ENCODE peak calls at places on chromosome 21, in nine cellular contexts. One of them, this sample, is unnamed.

GRCh38 chr21:45408271-45408791 is 3.4 kb downstream of the COL18A1 start:
- DNase-seq in left colon: no peak
- DNase-seq in midbrain: no peak
- DNase-seq in EL: no peak
- DNase-seq in activated CD4-positive, CD25-positive, alpha-beta regulatory T cell treated with anti-CD3 and anti-CD28 coated beads, Interleukin-2, amount 50 U/mL, for 72 hours: no peak
- DNase-seq in esophagus squamous epithelium: no peak
- DNase-seq in endothelial cell: no peak
- DNase-seq in GM12892: no peak
- DNase-seq in stimulated activated CD4-positive, alpha-beta T cell treated with anti-CD3 and anti-CD28 coated beads, Interleukin-4, amount 100 ng/mL, for 1 hour: no peak
- DNase-seq in this sample: no peak

GRCh38 chr21:34881894-34882371 is 167.2 kb downstream of the RUNX1 start:
- DNase-seq in left colon: no peak
- DNase-seq in midbrain: no peak
- DNase-seq in EL: peak
- DNase-seq in activated CD4-positive, CD25-positive, alpha-beta regulatory T cell treated with anti-CD3 and anti-CD28 coated beads, Interleukin-2, amount 50 U/mL, for 72 hours: no peak
- DNase-seq in esophagus squamous epithelium: no peak
- DNase-seq in endothelial cell: no peak
- DNase-seq in GM12892: no peak
- DNase-seq in stimulated activated CD4-positive, alpha-beta T cell treated with anti-CD3 and anti-CD28 coated beads, Interleukin-4, amount 100 ng/mL, for 1 hour: no peak
- DNase-seq in this sample: no peak

GRCh38 chr21:27035791-27036190 is 68.9 kb upstream of the ADAMTS5 start:
- DNase-seq in left colon: no peak
- DNase-seq in midbrain: no peak
- DNase-seq in EL: no peak
- DNase-seq in activated CD4-positive, CD25-positive, alpha-beta regulatory T cell treated with anti-CD3 and anti-CD28 coated beads, Interleukin-2, amount 50 U/mL, for 72 hours: no peak
- DNase-seq in esophagus squamous epithelium: no peak
- DNase-seq in endothelial cell: no peak
- DNase-seq in GM12892: no peak
- DNase-seq in stimulated activated CD4-positive, alpha-beta T cell treated with anti-CD3 and anti-CD28 coated beads, Interleukin-4, amount 100 ng/mL, for 1 hour: no peak
- DNase-seq in this sample: no peak

GRCh38 chr21:21163904-21164303 is 165.7 kb downstream of the NCAM2 start:
- DNase-seq in left colon: peak
- DNase-seq in midbrain: peak
- DNase-seq in EL: peak
- DNase-seq in activated CD4-positive, CD25-positive, alpha-beta regulatory T cell treated with anti-CD3 and anti-CD28 coated beads, Interleukin-2, amount 50 U/mL, for 72 hours: no peak
- DNase-seq in esophagus squamous epithelium: no peak
- DNase-seq in endothelial cell: peak
- DNase-seq in GM12892: no peak
- DNase-seq in stimulated activated CD4-positive, alpha-beta T cell treated with anti-CD3 and anti-CD28 coated beads, Interleukin-4, amount 100 ng/mL, for 1 hour: peak
- DNase-seq in this sample: no peak

GRCh38 chr21:33578959-33579542 is 9.4 kb downstream of the DONSON start:
- DNase-seq in left colon: no peak
- DNase-seq in midbrain: no peak
- DNase-seq in EL: peak
- DNase-seq in activated CD4-positive, CD25-positive, alpha-beta regulatory T cell treated with anti-CD3 and anti-CD28 coated beads, Interleukin-2, amount 50 U/mL, for 72 hours: no peak
- DNase-seq in esophagus squamous epithelium: no peak
- DNase-seq in endothelial cell: no peak
- DNase-seq in GM12892: no peak
- DNase-seq in stimulated activated CD4-positive, alpha-beta T cell treated with anti-CD3 and anti-CD28 coated beads, Interleukin-4, amount 100 ng/mL, for 1 hour: no peak
- DNase-seq in this sample: no peak

GRCh38 chr21:16195896-16196443 is 466.2 kb downstream of the USP25 start:
- DNase-seq in left colon: no peak
- DNase-seq in midbrain: no peak
- DNase-seq in EL: peak
- DNase-seq in activated CD4-positive, CD25-positive, alpha-beta regulatory T cell treated with anti-CD3 and anti-CD28 coated beads, Interleukin-2, amount 50 U/mL, for 72 hours: no peak
- DNase-seq in esophagus squamous epithelium: no peak
- DNase-seq in endothelial cell: no peak
- DNase-seq in GM12892: no peak
- DNase-seq in stimulated activated CD4-positive, alpha-beta T cell treated with anti-CD3 and anti-CD28 coated beads, Interleukin-4, amount 100 ng/mL, for 1 hour: no peak
- DNase-seq in this sample: no peak

GRCh38 chr21:29501451-29501850 is 202.7 kb downstream of the BACH1 start:
- DNase-seq in left colon: no peak
- DNase-seq in midbrain: no peak
- DNase-seq in EL: peak
- DNase-seq in activated CD4-positive, CD25-positive, alpha-beta regulatory T cell treated with anti-CD3 and anti-CD28 coated beads, Interleukin-2, amount 50 U/mL, for 72 hours: no peak
- DNase-seq in esophagus squamous epithelium: no peak
- DNase-seq in endothelial cell: no peak
- DNase-seq in GM12892: no peak
- DNase-seq in stimulated activated CD4-positive, alpha-beta T cell treated with anti-CD3 and anti-CD28 coated beads, Interleukin-4, amount 100 ng/mL, for 1 hour: no peak
- DNase-seq in this sample: no peak

GRCh38 chr21:45125347-45125746 is 51.0 kb downstream of the ADARB1 start:
- DNase-seq in left colon: no peak
- DNase-seq in midbrain: no peak
- DNase-seq in EL: no peak
- DNase-seq in activated CD4-positive, CD25-positive, alpha-beta regulatory T cell treated with anti-CD3 and anti-CD28 coated beads, Interleukin-2, amount 50 U/mL, for 72 hours: no peak
- DNase-seq in esophagus squamous epithelium: no peak
- DNase-seq in endothelial cell: no peak
- DNase-seq in GM12892: no peak
- DNase-seq in stimulated activated CD4-positive, alpha-beta T cell treated with anti-CD3 and anti-CD28 coated beads, Interleukin-4, amount 100 ng/mL, for 1 hour: no peak
- DNase-seq in this sample: no peak

GRCh38 chr21:36684957-36685714 is 13.8 kb upstream of the SIM2 start:
- DNase-seq in left colon: no peak
- DNase-seq in midbrain: no peak
- DNase-seq in EL: no peak
- DNase-seq in activated CD4-positive, CD25-positive, alpha-beta regulatory T cell treated with anti-CD3 and anti-CD28 coated beads, Interleukin-2, amount 50 U/mL, for 72 hours: no peak
- DNase-seq in esophagus squamous epithelium: no peak
- DNase-seq in endothelial cell: no peak
- DNase-seq in GM12892: no peak
- DNase-seq in stimulated activated CD4-positive, alpha-beta T cell treated with anti-CD3 and anti-CD28 coated beads, Interleukin-4, amount 100 ng/mL, for 1 hour: no peak
- DNase-seq in this sample: no peak

GRCh38 chr21:31731112-31731801 is 661 bp downstream of the SCAF4 start:
- DNase-seq in left colon: peak
- DNase-seq in midbrain: peak
- DNase-seq in EL: peak
- DNase-seq in activated CD4-positive, CD25-positive, alpha-beta regulatory T cell treated with anti-CD3 and anti-CD28 coated beads, Interleukin-2, amount 50 U/mL, for 72 hours: peak
- DNase-seq in esophagus squamous epithelium: no peak
- DNase-seq in endothelial cell: peak
- DNase-seq in GM12892: peak
- DNase-seq in stimulated activated CD4-positive, alpha-beta T cell treated with anti-CD3 and anti-CD28 coated beads, Interleukin-4, amount 100 ng/mL, for 1 hour: peak
- DNase-seq in this sample: no peak

GRCh38 chr21:44702973-44703730 is 6.2 kb downstream of the KRTAP10-12 start:
- DNase-seq in left colon: no peak
- DNase-seq in midbrain: no peak
- DNase-seq in EL: no peak
- DNase-seq in activated CD4-positive, CD25-positive, alpha-beta regulatory T cell treated with anti-CD3 and anti-CD28 coated beads, Interleukin-2, amount 50 U/mL, for 72 hours: peak
- DNase-seq in esophagus squamous epithelium: no peak
- DNase-seq in endothelial cell: no peak
- DNase-seq in GM12892: no peak
- DNase-seq in stimulated activated CD4-positive, alpha-beta T cell treated with anti-CD3 and anti-CD28 coated beads, Interleukin-4, amount 100 ng/mL, for 1 hour: no peak
- DNase-seq in this sample: no peak

GRCh38 chr21:28758042-28758882 is 234.4 kb downstream of the LTN1 start:
- DNase-seq in left colon: no peak
- DNase-seq in midbrain: no peak
- DNase-seq in EL: no peak
- DNase-seq in activated CD4-positive, CD25-positive, alpha-beta regulatory T cell treated with anti-CD3 and anti-CD28 coated beads, Interleukin-2, amount 50 U/mL, for 72 hours: no peak
- DNase-seq in esophagus squamous epithelium: no peak
- DNase-seq in endothelial cell: no peak
- DNase-seq in GM12892: no peak
- DNase-seq in stimulated activated CD4-positive, alpha-beta T cell treated with anti-CD3 and anti-CD28 coated beads, Interleukin-4, amount 100 ng/mL, for 1 hour: no peak
- DNase-seq in this sample: no peak

GRCh38 chr21:33844104-33844889 is 71.3 kb downstream of the ATP5PO start:
- DNase-seq in left colon: no peak
- DNase-seq in midbrain: no peak
- DNase-seq in EL: peak
- DNase-seq in activated CD4-positive, CD25-positive, alpha-beta regulatory T cell treated with anti-CD3 and anti-CD28 coated beads, Interleukin-2, amount 50 U/mL, for 72 hours: no peak
- DNase-seq in esophagus squamous epithelium: no peak
- DNase-seq in endothelial cell: no peak
- DNase-seq in GM12892: no peak
- DNase-seq in stimulated activated CD4-positive, alpha-beta T cell treated with anti-CD3 and anti-CD28 coated beads, Interleukin-4, amount 100 ng/mL, for 1 hour: no peak
- DNase-seq in this sample: no peak

GRCh38 chr21:21200103-21200938 is 202.1 kb downstream of the NCAM2 start:
- DNase-seq in left colon: peak
- DNase-seq in midbrain: no peak
- DNase-seq in EL: peak
- DNase-seq in activated CD4-positive, CD25-positive, alpha-beta regulatory T cell treated with anti-CD3 and anti-CD28 coated beads, Interleukin-2, amount 50 U/mL, for 72 hours: no peak
- DNase-seq in esophagus squamous epithelium: no peak
- DNase-seq in endothelial cell: no peak
- DNase-seq in GM12892: no peak
- DNase-seq in stimulated activated CD4-positive, alpha-beta T cell treated with anti-CD3 and anti-CD28 coated beads, Interleukin-4, amount 100 ng/mL, for 1 hour: no peak
- DNase-seq in this sample: peak

GRCh38 chr21:15301736-15302135 is 236.9 kb upstream of the NRIP1 start:
- DNase-seq in left colon: no peak
- DNase-seq in midbrain: no peak
- DNase-seq in EL: no peak
- DNase-seq in activated CD4-positive, CD25-positive, alpha-beta regulatory T cell treated with anti-CD3 and anti-CD28 coated beads, Interleukin-2, amount 50 U/mL, for 72 hours: no peak
- DNase-seq in esophagus squamous epithelium: no peak
- DNase-seq in endothelial cell: no peak
- DNase-seq in GM12892: no peak
- DNase-seq in stimulated activated CD4-positive, alpha-beta T cell treated with anti-CD3 and anti-CD28 coated beads, Interleukin-4, amount 100 ng/mL, for 1 hour: no peak
- DNase-seq in this sample: no peak

GRCh38 chr21:39014751-39015150 is 168.5 kb downstream of the PSMG1 start:
- DNase-seq in left colon: no peak
- DNase-seq in midbrain: no peak
- DNase-seq in EL: peak
- DNase-seq in activated CD4-positive, CD25-positive, alpha-beta regulatory T cell treated with anti-CD3 and anti-CD28 coated beads, Interleukin-2, amount 50 U/mL, for 72 hours: no peak
- DNase-seq in esophagus squamous epithelium: no peak
- DNase-seq in endothelial cell: no peak
- DNase-seq in GM12892: no peak
- DNase-seq in stimulated activated CD4-positive, alpha-beta T cell treated with anti-CD3 and anti-CD28 coated beads, Interleukin-4, amount 100 ng/mL, for 1 hour: no peak
- DNase-seq in this sample: no peak

GRCh38 chr21:41843584-41843983 is 35.6 kb downstream of the PRDM15 start:
- DNase-seq in left colon: no peak
- DNase-seq in midbrain: no peak
- DNase-seq in EL: no peak
- DNase-seq in activated CD4-positive, CD25-positive, alpha-beta regulatory T cell treated with anti-CD3 and anti-CD28 coated beads, Interleukin-2, amount 50 U/mL, for 72 hours: no peak
- DNase-seq in esophagus squamous epithelium: no peak
- DNase-seq in endothelial cell: no peak
- DNase-seq in GM12892: no peak
- DNase-seq in stimulated activated CD4-positive, alpha-beta T cell treated with anti-CD3 and anti-CD28 coated beads, Interleukin-4, amount 100 ng/mL, for 1 hour: no peak
- DNase-seq in this sample: no peak

GRCh38 chr21:34909492-34910292 is 139.4 kb downstream of the RUNX1 start:
- DNase-seq in left colon: no peak
- DNase-seq in midbrain: no peak
- DNase-seq in EL: no peak
- DNase-seq in activated CD4-positive, CD25-positive, alpha-beta regulatory T cell treated with anti-CD3 and anti-CD28 coated beads, Interleukin-2, amount 50 U/mL, for 72 hours: no peak
- DNase-seq in esophagus squamous epithelium: no peak
- DNase-seq in endothelial cell: no peak
- DNase-seq in GM12892: no peak
- DNase-seq in stimulated activated CD4-positive, alpha-beta T cell treated with anti-CD3 and anti-CD28 coated beads, Interleukin-4, amount 100 ng/mL, for 1 hour: no peak
- DNase-seq in this sample: no peak

GRCh38 chr21:25556087-25556486 is 51.2 kb downstream of the MRPL39 start:
- DNase-seq in left colon: no peak
- DNase-seq in midbrain: no peak
- DNase-seq in EL: peak
- DNase-seq in activated CD4-positive, CD25-positive, alpha-beta regulatory T cell treated with anti-CD3 and anti-CD28 coated beads, Interleukin-2, amount 50 U/mL, for 72 hours: no peak
- DNase-seq in esophagus squamous epithelium: no peak
- DNase-seq in endothelial cell: no peak
- DNase-seq in GM12892: no peak
- DNase-seq in stimulated activated CD4-positive, alpha-beta T cell treated with anti-CD3 and anti-CD28 coated beads, Interleukin-4, amount 100 ng/mL, for 1 hour: no peak
- DNase-seq in this sample: no peak

GRCh38 chr21:38267991-38268858 is 11.4 kb downstream of the KCNJ15 start:
- DNase-seq in left colon: no peak
- DNase-seq in midbrain: no peak
- DNase-seq in EL: no peak
- DNase-seq in activated CD4-positive, CD25-positive, alpha-beta regulatory T cell treated with anti-CD3 and anti-CD28 coated beads, Interleukin-2, amount 50 U/mL, for 72 hours: no peak
- DNase-seq in esophagus squamous epithelium: no peak
- DNase-seq in endothelial cell: no peak
- DNase-seq in GM12892: no peak
- DNase-seq in stimulated activated CD4-positive, alpha-beta T cell treated with anti-CD3 and anti-CD28 coated beads, Interleukin-4, amount 100 ng/mL, for 1 hour: no peak
- DNase-seq in this sample: no peak

GRCh38 chr21:34128124-34128523 is 54.7 kb downstream of the MRPS6 start:
- DNase-seq in left colon: no peak
- DNase-seq in midbrain: no peak
- DNase-seq in EL: no peak
- DNase-seq in activated CD4-positive, CD25-positive, alpha-beta regulatory T cell treated with anti-CD3 and anti-CD28 coated beads, Interleukin-2, amount 50 U/mL, for 72 hours: no peak
- DNase-seq in esophagus squamous epithelium: no peak
- DNase-seq in endothelial cell: no peak
- DNase-seq in GM12892: no peak
- DNase-seq in stimulated activated CD4-positive, alpha-beta T cell treated with anti-CD3 and anti-CD28 coated beads, Interleukin-4, amount 100 ng/mL, for 1 hour: no peak
- DNase-seq in this sample: no peak

GRCh38 chr21:23218667-23219066 is 2220.5 kb downstream of the NCAM2 start:
- DNase-seq in left colon: no peak
- DNase-seq in midbrain: no peak
- DNase-seq in EL: no peak
- DNase-seq in activated CD4-positive, CD25-positive, alpha-beta regulatory T cell treated with anti-CD3 and anti-CD28 coated beads, Interleukin-2, amount 50 U/mL, for 72 hours: no peak
- DNase-seq in esophagus squamous epithelium: no peak
- DNase-seq in endothelial cell: no peak
- DNase-seq in GM12892: no peak
- DNase-seq in stimulated activated CD4-positive, alpha-beta T cell treated with anti-CD3 and anti-CD28 coated beads, Interleukin-4, amount 100 ng/mL, for 1 hour: no peak
- DNase-seq in this sample: no peak

This sample was measured in activated naive CD8-positive, alpha-beta T cell treated with anti-CD3 and anti-CD28 coated beads, Interleukin-2, amount 10 ng/mL, durations not matched to agents 7 days and 5 days.